ENCODE peak calls at places on chromosomes 1 and 21, in six cellular contexts. E is K562, I is HepG2, X is HCT116, C is GM12878, U is H1. K is an unnamed sample.

GRCh38 chr1:226565476-226565875 is 16.9 kb downstream of the STUM start:
- DNase-seq in E (no peak), I (no peak), X (no peak), C (no peak), U (no peak), K (no peak)

GRCh38 chr1:53732912-53733317 is 6.0 kb downstream of the GLIS1 start:
- DNase-seq in E (no peak), I (no peak), X (no peak), C (no peak), U (no peak), K (no peak)

GRCh38 chr1:30037251-30038118 is 685.9 kb downstream of the MATN1 start:
- DNase-seq in E (no peak), I (no peak), X (no peak), C (no peak), U (peak), K (no peak)

GRCh38 chr1:29644812-29645211 is 408.5 kb downstream of the PTPRU start:
- DNase-seq in E (no peak), I (no peak), X (no peak), C (no peak), U (peak), K (no peak)

GRCh38 chr1:116179398-116179797 is 68.2 kb downstream of the MAB21L3 start:
- DNase-seq in E (no peak), I (peak), X (no peak), C (no peak), U (no peak), K (no peak)

GRCh38 chr1:109629372-109630030 is 9.9 kb downstream of the AMPD2 start:
- DNase-seq in E (no peak), I (no peak), X (no peak), C (no peak), U (peak), K (no peak)

GRCh38 chr21:40047211-40047610 is 180.0 kb downstream of the PCP4 start:
- DNase-seq in E (no peak), I (no peak), X (no peak), C (no peak), U (no peak), K (no peak)

GRCh38 chr1:43349594-43350306 is 9.0 kb upstream of the CDC20 start:
- DNase-seq in E (no peak), I (no peak), X (no peak), C (no peak), U (no peak), K (no peak)

GRCh38 chr1:96568639-96569038 is 152.9 kb upstream of the PTBP2 start:
- DNase-seq in E (no peak), I (no peak), X (no peak), C (no peak), U (no peak), K (no peak)

GRCh38 chr1:243731301-243731891 is 118.6 kb downstream of the AKT3 start:
- DNase-seq in E (no peak), I (no peak), X (no peak), C (no peak), U (no peak), K (no peak)

GRCh38 chr1:49686107-49686506 is 337.6 kb downstream of the AGBL4 start:
- DNase-seq in E (no peak), I (no peak), X (no peak), C (no peak), U (no peak), K (peak)

GRCh38 chr1:40711465-40712404 is 20.2 kb downstream of the NFYC start:
- DNase-seq in E (no peak), I (peak), X (no peak), C (no peak), U (no peak), K (no peak)

GRCh38 chr1:67850611-67851075 is 17.4 kb upstream of the GNG12 start:
- DNase-seq in E (no peak), I (no peak), X (peak), C (no peak), U (no peak), K (no peak)

GRCh38 chr1:85316324-85316723 is 39.9 kb upstream of the BCL10 start:
- DNase-seq in E (no peak), I (no peak), X (no peak), C (no peak), U (no peak), K (no peak)

GRCh38 chr1:21659924-21660326 is 9.2 kb downstream of the RAP1GAP start:
- DNase-seq in E (no peak), I (no peak), X (no peak), C (no peak), U (no peak), K (no peak)

GRCh38 chr1:27106561-27107323 is 48.2 kb downstream of the SLC9A1 start:
- DNase-seq in E (no peak), I (no peak), X (no peak), C (no peak), U (no peak), K (no peak)
- TF ChIP-seq YY1 in E (no peak), I (no peak), X (no peak), C (no peak), U (no peak), K (no peak)

DNA sequence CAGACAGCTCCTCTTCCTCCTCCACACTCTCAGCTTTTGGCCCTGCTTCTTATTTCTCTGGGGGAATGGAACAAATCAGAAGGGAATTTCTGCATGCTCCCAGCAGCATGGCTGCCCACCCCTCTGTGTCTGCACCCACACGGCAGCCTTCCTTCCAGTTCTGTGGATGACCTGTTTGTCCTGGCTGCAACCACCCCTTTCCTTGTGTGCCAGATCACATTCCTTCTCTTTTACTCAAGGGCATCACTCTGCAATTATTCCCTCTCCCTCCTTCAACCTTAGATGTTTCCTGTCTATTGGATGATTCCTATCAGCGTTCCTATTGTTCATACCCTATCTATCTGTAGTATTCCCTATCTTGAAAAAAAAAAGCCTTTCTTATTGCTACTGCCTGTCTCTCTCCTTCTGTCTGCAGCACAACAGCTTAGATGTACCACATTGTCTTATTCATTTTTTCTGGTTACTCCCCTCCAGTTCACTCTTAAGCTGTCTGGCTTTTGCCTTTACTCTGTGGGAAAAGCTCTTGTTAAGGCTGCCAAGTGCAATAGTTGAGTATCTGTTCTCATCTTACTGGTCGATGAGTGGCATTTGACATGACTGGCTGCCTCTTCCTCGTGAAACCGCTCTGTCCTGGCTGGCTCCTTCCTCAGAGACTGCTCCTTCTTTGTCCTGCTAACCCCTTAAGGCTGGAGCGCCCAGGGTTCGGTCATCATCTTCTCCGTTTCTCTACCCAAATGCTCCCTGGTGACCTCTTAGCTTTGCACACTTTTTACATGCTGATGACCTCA is 351.1 kb downstream of the CAMTA1 start:
- DNase-seq in E (no peak), I (no peak), X (no peak), C (no peak), U (no peak), K (no peak)
- TF ChIP-seq ZNF274 in E (no peak), I (no peak), X (no peak), C (no peak), U (no peak), K (no peak)

DNA sequence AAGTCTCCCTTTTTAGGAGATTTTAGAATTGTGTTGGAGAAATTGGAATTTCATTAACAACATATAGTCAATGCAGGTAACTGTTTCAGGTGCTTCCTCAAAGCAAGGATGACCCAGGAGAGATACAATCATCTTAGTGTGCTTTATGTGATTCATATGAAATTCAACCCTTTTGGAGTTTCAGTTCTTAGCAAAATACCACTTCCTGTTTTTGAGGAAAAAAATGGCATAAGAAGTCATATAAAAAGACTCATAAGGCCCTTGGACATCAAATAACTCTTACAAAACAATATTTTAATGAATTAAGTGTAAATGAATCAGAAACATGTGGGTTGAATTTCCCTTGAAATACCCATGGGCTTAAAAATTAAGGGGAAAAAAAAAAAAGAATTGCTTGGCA is 926.6 kb downstream of the LTN1 start:
- DNase-seq in E (no peak), I (no peak), X (no peak), C (no peak), U (no peak), K (no peak)
- TF ChIP-seq YY1 in E (no peak), I (no peak), X (no peak), C (no peak), U (no peak), K (no peak)

GRCh38 chr1:92362970-92363369 is 64.1 kb downstream of the RPAP2 start:
- DNase-seq in E (no peak), I (no peak), X (no peak), C (no peak), U (no peak), K (no peak)

GRCh38 chr1:92365378-92366044 is 66.7 kb downstream of the RPAP2 start:
- DNase-seq in E (no peak), I (no peak), X (no peak), C (no peak), U (no peak), K (no peak)

GRCh38 chr1:92366045-92366405 is 67.2 kb downstream of the RPAP2 start:
- DNase-seq in E (no peak), I (no peak), X (no peak), C (no peak), U (no peak), K (no peak)

GRCh38 chr1:92367496-92367895 is 68.6 kb downstream of the RPAP2 start:
- DNase-seq in E (no peak), I (no peak), X (no peak), C (no peak), U (no peak), K (no peak)
- TF ChIP-seq ZNF274 in E (no peak), I (no peak), X (no peak), C (no peak), U (no peak), K (no peak)

GRCh38 chr1:87113313-87113712 is 198.9 kb downstream of the HS2ST1 start:
- DNase-seq in E (no peak), I (no peak), X (no peak), C (no peak), U (no peak), K (no peak)
- TF ChIP-seq YY1 in E (no peak), I (no peak), X (no peak), C (no peak), U (peak), K (no peak)

DNA sequence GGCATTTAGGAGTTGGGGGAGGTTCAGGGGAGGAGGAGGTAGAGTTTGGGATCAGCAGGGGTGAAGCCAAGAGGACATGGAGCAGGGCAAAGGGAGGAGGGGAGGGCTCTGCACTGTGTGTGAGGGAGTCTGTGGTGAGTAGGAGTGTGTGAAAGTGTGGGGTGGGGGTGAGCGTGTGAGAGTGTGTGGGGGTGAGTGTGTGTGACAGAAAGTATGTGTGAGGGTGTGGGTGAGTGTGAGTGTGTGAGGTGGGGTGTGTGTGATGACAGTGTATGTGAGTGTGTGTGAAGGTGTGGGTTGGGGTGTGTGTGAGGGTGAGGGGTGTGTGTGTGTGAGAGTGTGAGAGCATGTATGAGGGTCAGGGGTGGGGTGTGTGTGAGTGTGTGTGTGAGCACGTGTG is 62.6 kb downstream of the GNG4 start:
- DNase-seq in E (no peak), I (no peak), X (no peak), C (no peak), U (no peak), K (no peak)
- TF ChIP-seq ZNF274 in E (no peak), I (no peak), X (no peak), C (no peak), U (no peak), K (no peak)